ENCODE peak calls at places on chromosomes 13 and 19, in five cellular contexts. Y, Q, L, A and V are unnamed samples. For H3K4me1, the result is how much of the 10 kb centered on the place peaks cover.

GRCh38 chr13:75749407-75749806 is 113.3 kb downstream of the LMO7 start:
- DNase-seq in Y (no peak), Q (no peak), L (no peak), A (no peak), V (peak)

GRCh38 chr13:71865858-71866172 is 1.2 kb downstream of the DACH1 start:
- DNase-seq in Y (no peak), Q (no peak), L (no peak), A (no peak), V (no peak)

GRCh38 chr19:52191951-52192350 is 2.1 kb downstream of the PPP2R1A start:
- DNase-seq in Y (no peak), Q (no peak), L (no peak), A (no peak), V (no peak)

GRCh38 chr19:8481191-8481590 is 21.2 kb downstream of the PRAM1 start:
- DNase-seq in Y (no peak), Q (no peak), L (no peak), A (no peak), V (no peak)

GRCh38 chr19:47257411-47258169 is 1.3 kb downstream of the CCDC9 start:
- DNase-seq in Y (no peak), Q (no peak), L (no peak), A (no peak), V (peak)

GRCh38 chr19:57406516-57407123 is 4.3 kb upstream of the ZNF17 start:
- DNase-seq in Y (no peak), Q (peak), L (peak), A (peak), V (peak)

GRCh38 chr19:12668346-12668745 is 1.7 kb downstream of the WDR83 start:
- DNase-seq in Y (no peak), Q (no peak), L (no peak), A (no peak), V (no peak)

GRCh38 chr13:29577135-29578051 is 18.1 kb downstream of the SLC7A1 start:
- DNase-seq in Y (no peak), Q (no peak), L (no peak), A (no peak), V (no peak)

GRCh38 chr13:45195421-45195820 is 5.4 kb downstream of the KCTD4 start:
- DNase-seq in Y (no peak), Q (peak), L (no peak), A (no peak), V (no peak)

GRCh38 chr19:35524181-35524838 is 3.8 kb downstream of the SBSN start:
- DNase-seq in Y (no peak), Q (no peak), L (no peak), A (no peak), V (no peak)

GRCh38 chr19:50482886-50483285 is 6.2 kb upstream of the GARIN5A start:
- DNase-seq in Y (no peak), Q (no peak), L (no peak), A (no peak), V (no peak)

GRCh38 chr19:41328818-41329220 is 18.8 kb downstream of the CCDC97 start:
- DNase-seq in Y (no peak), Q (peak), L (no peak), A (no peak), V (no peak)

GRCh38 chr19:39679056-39679790 is 23.5 kb downstream of the LGALS16 start:
- DNase-seq in Y (no peak), Q (no peak), L (peak), A (no peak), V (no peak)

GRCh38 chr19:1606138-1606651 is 933 bp upstream of the UQCR11 start:
- DNase-seq in Y (no peak), Q (no peak), L (no peak), A (peak), V (no peak)

GRCh38 chr19:51020988-51021651 is 1.6 kb upstream of the KLK10 start:
- DNase-seq in Y (no peak), Q (peak), L (no peak), A (peak), V (peak)

GRCh38 chr13:33690321-33690720 is 127.6 kb upstream of the RFC3 start:
- DNase-seq in Y (no peak), Q (no peak), L (no peak), A (no peak), V (no peak)

GRCh38 chr13:71396149-71396548 is 470.9 kb downstream of the DACH1 start:
- DNase-seq in Y (no peak), Q (no peak), L (no peak), A (no peak), V (no peak)

GRCh38 chr19:56308792-56309191 is 5.8 kb downstream of the ZSCAN5A start:
- DNase-seq in Y (no peak), Q (no peak), L (no peak), A (no peak), V (no peak)
- TF ChIP-seq POLR2AphosphoS5 in Y (no peak), Q (no peak), L (no peak), A (no peak), V (no peak)

GRCh38 chr19:4298772-4299550 is 3.2 kb downstream of the TMIGD2 start:
- DNase-seq in Y (no peak), Q (no peak), L (no peak), A (no peak), V (no peak)
- H3K4me1 ChIP-seq in Y (under half), Q (under half), L (under half), A (under half), V (under half)

GRCh38 chr13:98650376-98651107 is 73.6 kb upstream of the STK24 start:
- DNase-seq in Y (no peak), Q (no peak), L (no peak), A (peak), V (peak)
- H3K27ac ChIP-seq in Y (no peak), Q (no peak), L (no peak), A (peak), V (no peak)

DNA sequence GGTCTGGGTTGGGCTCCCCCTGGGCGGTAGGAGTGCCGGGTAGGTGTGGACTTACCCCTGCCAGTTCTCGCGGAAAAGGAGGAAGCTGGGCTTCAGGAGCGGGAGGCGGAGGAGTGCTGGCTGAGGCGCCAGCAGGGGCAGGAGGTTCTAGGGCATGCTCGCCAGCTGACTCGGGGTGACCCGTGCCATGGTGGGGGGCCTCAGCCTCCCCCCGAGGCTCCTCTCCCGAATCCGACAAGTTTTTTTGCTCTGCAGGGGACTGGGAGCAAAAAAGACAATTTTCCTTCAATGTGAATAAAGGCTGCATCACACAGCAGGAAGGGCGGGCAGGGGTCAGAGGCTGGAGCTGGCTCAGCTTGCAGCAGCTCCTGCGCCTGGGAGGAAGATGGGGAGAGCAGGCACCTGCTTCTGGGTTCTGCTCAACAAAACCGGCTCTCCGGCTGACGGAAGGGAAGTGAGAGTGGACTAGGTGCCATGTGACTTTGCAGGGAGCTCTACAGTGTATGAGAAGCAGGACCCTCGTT is 26.5 kb downstream of the RANBP3 start:
- DNase-seq in Y (no peak), Q (peak), L (no peak), A (peak), V (no peak)
- TF ChIP-seq POLR2AphosphoS5 in Y (no peak), Q (no peak), L (no peak), A (no peak), V (no peak)

DNA sequence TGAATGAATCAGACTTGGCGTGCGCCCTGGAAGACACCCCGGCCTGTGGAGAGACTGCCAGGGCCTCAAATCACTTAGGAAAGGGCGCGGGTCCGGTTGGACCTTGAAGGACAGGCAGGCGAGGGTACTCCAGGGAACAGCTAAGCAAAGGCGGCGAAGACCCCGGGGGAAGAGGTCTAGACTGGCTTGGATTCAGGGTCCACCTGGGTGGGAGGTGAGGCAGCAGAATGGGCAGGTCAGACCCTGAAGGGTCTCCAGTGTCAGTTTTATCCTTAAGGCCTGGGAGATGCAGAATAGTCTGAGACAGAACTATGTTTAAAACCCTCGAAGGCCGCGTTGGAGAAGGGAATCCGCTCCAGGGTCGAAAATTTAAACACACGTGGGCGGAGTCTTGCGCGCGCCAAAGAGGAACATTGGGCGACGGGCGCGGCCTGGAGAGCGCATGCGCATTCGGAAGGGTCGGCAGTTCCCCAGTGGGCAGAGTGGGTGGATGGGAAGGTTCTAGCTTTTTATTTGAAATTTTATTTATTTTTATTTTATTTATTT is 567 bp upstream of the SMG9 start:
- DNase-seq in Y (no peak), Q (peak), L (no peak), A (peak), V (peak)
- H3K4me1 ChIP-seq in Y (under half), Q (under half), L (under half), A (under half), V (under half)